ENCODE peak calls at places on chromosomes 4 and X, in nine cellular contexts. T is GM10248, H is mesothelial cell of epicardium, C is heart left ventricle, R is A549, Y is lower lobe of right lung, N is left ventricle myocardium inferior, P is AG09309, M is WTC11. E is an unnamed sample.

GRCh38 chr4:68748181-68748981 is 67.4 kb upstream of the UGT2B10 start:
- DNase-seq in T (no peak), H (no peak), C (no peak), R (no peak), Y (no peak), N (no peak), P (no peak), M (no peak), E (no peak)

GRCh38 chrX:105480646-105481310 is 260.3 kb upstream of the TEX13A start:
- DNase-seq in T (no peak), H (no peak), C (peak), R (no peak), Y (no peak), N (no peak), P (no peak), M (no peak), E (no peak)

GRCh38 chr4:182416101-182416500 is 172.9 kb downstream of the TENM3 start:
- DNase-seq in T (no peak), H (no peak), C (no peak), R (no peak), Y (no peak), N (no peak), P (no peak), M (no peak), E (no peak)

GRCh38 chr4:9916346-9916745 is 105.0 kb downstream of the SLC2A9 start:
- DNase-seq in T (no peak), H (no peak), C (no peak), R (no peak), Y (no peak), N (no peak), P (no peak), M (no peak), E (no peak)

GRCh38 chr4:86837651-86838050 is 11.5 kb downstream of the SLC10A6 start:
- DNase-seq in T (no peak), H (no peak), C (no peak), R (no peak), Y (no peak), N (no peak), P (no peak), M (no peak), E (no peak)

GRCh38 chr4:34183916-34184315 is 2060.4 kb downstream of the ARAP2 start:
- DNase-seq in T (no peak), H (no peak), C (no peak), R (no peak), Y (no peak), N (no peak), P (no peak), M (no peak), E (no peak)

GRCh38 chrX:104253567-104254441 is 929 bp downstream of the ESX1 start:
- DNase-seq in T (no peak), H (no peak), C (no peak), R (peak), Y (no peak), N (no peak), P (no peak), M (peak), E (no peak)

GRCh38 chrX:40171513-40172168 is 73.9 kb upstream of the BCOR start:
- DNase-seq in T (peak), H (no peak), C (no peak), R (no peak), Y (no peak), N (no peak), P (no peak), M (no peak), E (peak)

GRCh38 chrX:53320543-53321215 is 39.3 kb upstream of the IQSEC2 start:
- DNase-seq in T (no peak), H (no peak), C (no peak), R (no peak), Y (peak), N (no peak), P (no peak), M (no peak), E (no peak)

GRCh38 chr4:119124314-119124713 is 11.3 kb upstream of the MYOZ2 start:
- DNase-seq in T (no peak), H (no peak), C (no peak), R (no peak), Y (no peak), N (no peak), P (peak), M (no peak), E (no peak)

GRCh38 chrX:10582945-10583344 is 37.4 kb downstream of the MID1 start:
- DNase-seq in T (no peak), H (no peak), C (no peak), R (peak), Y (no peak), N (no peak), P (no peak), M (no peak), E (no peak)

GRCh38 chr4:83906561-83906960 is 370.7 kb downstream of the GPAT3 start:
- DNase-seq in T (no peak), H (no peak), C (no peak), R (no peak), Y (no peak), N (no peak), P (peak), M (no peak), E (no peak)

GRCh38 chr4:83910693-83911092 is 374.8 kb downstream of the GPAT3 start:
- DNase-seq in T (no peak), H (no peak), C (no peak), R (no peak), Y (no peak), N (no peak), P (no peak), M (no peak), E (no peak)

GRCh38 chr4:83905952-83906351 is 370.0 kb downstream of the GPAT3 start:
- DNase-seq in T (no peak), H (no peak), C (no peak), R (peak), Y (no peak), N (no peak), P (no peak), M (peak), E (no peak)
- TF ChIP-seq CTCF in T (peak), H (no peak), C (no peak), R (no peak), Y (no peak), N (no peak), P (peak), M (no peak), E (peak)

GRCh38 chrX:41923257-41923924 is at the start of gene CASK:
- DNase-seq in T (peak), H (peak), C (peak), R (peak), Y (peak), N (peak), P (peak), M (peak), E (peak)

GRCh38 chrX:41922125-41922521 is 1.2 kb downstream of the CASK start:
- DNase-seq in T (peak), H (no peak), C (no peak), R (no peak), Y (no peak), N (no peak), P (no peak), M (no peak), E (peak)

GRCh38 chrX:41923925-41924693 is 755 bp upstream of the CASK start:
- DNase-seq in T (peak), H (no peak), C (peak), R (peak), Y (peak), N (no peak), P (peak), M (no peak), E (peak)

GRCh38 chrX:41921492-41922124 is 1.7 kb downstream of the CASK start:
- DNase-seq in T (peak), H (no peak), C (no peak), R (no peak), Y (no peak), N (no peak), P (peak), M (no peak), E (peak)

GRCh38 chrX:41922694-41923171 is 621 bp downstream of the CASK start:
- DNase-seq in T (peak), H (peak), C (peak), R (peak), Y (peak), N (peak), P (no peak), M (peak), E (no peak)
- TF ChIP-seq CTCF in T (peak), H (no peak), C (no peak), R (no peak), Y (no peak), N (no peak), P (peak), M (no peak), E (no peak)

GRCh38 chrX:115147220-115147619 is 42.0 kb upstream of the RBMXL3 start:
- DNase-seq in T (peak), H (no peak), C (no peak), R (peak), Y (no peak), N (no peak), P (no peak), M (no peak), E (no peak)
- TF ChIP-seq CTCF in T (peak), H (peak), C (peak), R (peak), Y (peak), N (peak), P (peak), M (no peak), E (no peak)

DNA sequence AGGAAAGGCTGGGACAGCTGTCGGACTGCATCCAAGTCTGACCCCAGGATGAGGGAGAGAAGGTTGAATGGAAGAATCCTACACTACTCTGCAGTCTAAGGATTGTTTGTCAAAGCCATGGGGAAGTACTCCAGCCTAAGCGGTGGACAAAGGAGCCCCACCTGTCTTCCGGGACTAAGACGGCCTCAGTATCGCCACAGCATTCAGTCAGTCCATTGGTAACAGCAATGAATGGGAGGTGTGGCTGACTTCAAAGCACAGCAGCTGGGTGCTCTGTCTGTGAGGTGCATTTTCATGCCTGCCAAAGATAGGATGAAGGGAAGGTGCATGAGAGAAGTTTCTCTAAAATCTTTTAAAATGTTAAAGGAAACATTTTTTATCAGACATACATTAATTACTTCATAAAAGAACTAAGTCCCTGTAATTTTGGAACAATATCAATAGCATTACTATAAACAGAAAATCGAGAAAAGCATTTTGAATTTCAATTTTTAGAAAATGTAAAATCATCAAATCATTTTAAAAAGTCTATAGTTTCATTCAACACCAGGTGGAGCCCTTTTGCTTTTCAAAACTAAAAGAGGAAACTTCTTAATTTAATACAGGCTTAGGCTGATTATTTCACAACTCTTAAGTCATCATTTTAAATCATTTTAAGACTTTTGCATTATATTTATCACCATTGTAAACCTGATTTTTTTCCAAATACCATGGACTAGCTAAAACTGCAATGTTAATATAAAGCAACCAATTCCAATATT is 27.6 kb upstream of the INTU start:
- DNase-seq in T (no peak), H (no peak), C (no peak), R (peak), Y (no peak), N (no peak), P (no peak), M (peak), E (no peak)
- TF ChIP-seq CTCF in T (peak), H (peak), C (peak), R (peak), Y (peak), N (peak), P (peak), M (no peak), E (no peak)

DNA sequence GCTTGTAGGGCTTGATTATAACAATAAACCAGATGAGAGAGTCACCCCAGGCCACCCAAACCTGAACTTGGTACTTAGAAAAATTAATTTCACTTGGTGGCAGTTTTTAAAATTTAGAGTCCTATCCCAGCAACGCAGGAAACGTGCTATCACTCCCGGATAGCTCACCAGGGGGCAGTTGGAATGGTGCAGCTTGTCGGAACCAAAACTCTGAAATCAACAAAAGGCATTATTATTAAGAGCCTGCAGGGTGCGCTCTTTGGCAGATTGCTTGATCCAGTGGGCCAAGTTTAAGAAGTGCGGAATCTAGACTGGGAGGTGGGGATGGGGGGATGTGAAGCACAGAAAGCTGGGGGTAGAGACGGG is 2.4 kb downstream of the FRAS1 start:
- DNase-seq in T (peak), H (peak), C (peak), R (peak), Y (peak), N (peak), P (no peak), M (peak), E (peak)
- TF ChIP-seq CTCF in T (peak), H (peak), C (peak), R (peak), Y (peak), N (peak), P (peak), M (peak), E (peak)

GRCh38 chrX:147550217-147550616 is 361.5 kb upstream of the FMR1 start:
- DNase-seq in T (no peak), H (peak), C (no peak), R (no peak), Y (no peak), N (no peak), P (no peak), M (no peak), E (no peak)
- TF ChIP-seq CTCF in T (no peak), H (no peak), C (no peak), R (no peak), Y (no peak), N (peak), P (no peak), M (no peak), E (no peak)

E was measured in GM20000.